ENCODE peak calls at places on chromosomes 12 and 14, in seven cellular contexts. O is OCI-LY7, D is GM23338, Z is hepatocyte, S is neural progenitor cell, W is GM12878, J is GM23248. V is an unnamed sample.

GRCh38 chr12:130703733-130704375 is 12.2 kb downstream of the RIMBP2 start:
- DNase-seq in O (no peak), D (no peak), Z (no peak), S (no peak), W (no peak), J (no peak), V (no peak)

GRCh38 chr12:120767071-120768024 is 41.7 kb downstream of the ACADS start:
- DNase-seq in O (peak; percentile 89), D (no peak), Z (no peak), S (no peak), W (no peak), J (no peak), V (peak; percentile 81)

GRCh38 chr12:27506645-27507189 is 17.3 kb upstream of the PPFIBP1 start:
- DNase-seq in O (no peak), D (no peak), Z (no peak), S (no peak), W (no peak), J (no peak), V (no peak)

GRCh38 chr12:113912761-113913295 is 53.3 kb downstream of the RBM19 start:
- DNase-seq in O (peak; percentile 64), D (peak; percentile 90), Z (peak; percentile 85), S (peak; percentile 89), W (no peak), J (peak; percentile 67), V (peak; percentile 89)

GRCh38 chr12:63206908-63207307 is 55.9 kb upstream of the AVPR1A start:
- DNase-seq in O (no peak), D (no peak), Z (peak; percentile 56), S (no peak), W (no peak), J (peak; percentile 16), V (no peak)

GRCh38 chr12:131783915-131784541 is 44.2 kb upstream of the MMP17 start:
- DNase-seq in O (no peak), D (peak; percentile 79), Z (no peak), S (no peak), W (peak; percentile 60), J (peak; percentile 96), V (no peak)

GRCh38 chr12:24661657-24662096 is 287.2 kb downstream of the BCAT1 start:
- DNase-seq in O (no peak), D (no peak), Z (peak; percentile 61), S (no peak), W (no peak), J (peak; percentile 8), V (no peak)

GRCh38 chr14:51341338-51341737 is 101.3 kb downstream of the TMX1 start:
- DNase-seq in O (no peak), D (no peak), Z (no peak), S (no peak), W (no peak), J (no peak), V (no peak)

GRCh38 chr12:115752151-115752550 is 525.3 kb downstream of the MED13L start:
- DNase-seq in O (no peak), D (no peak), Z (no peak), S (no peak), W (no peak), J (peak; percentile 20), V (no peak)

GRCh38 chr12:95815635-95816212 is 25.2 kb upstream of the NTN4 start:
- DNase-seq in O (peak; percentile 27), D (peak; percentile 46), Z (peak; percentile 26), S (no peak), W (no peak), J (peak; percentile 66), V (peak; percentile 72)

GRCh38 chr12:96034631-96035282 is 630 bp downstream of the LTA4H start:
- DNase-seq in O (peak; percentile 32), D (peak; percentile 58), Z (peak; percentile 62), S (peak; percentile 60), W (no peak), J (peak; percentile 66), V (peak; percentile 59)

GRCh38 chr12:109147954-109148353 is 31.6 kb downstream of the ACACB start:
- DNase-seq in O (no peak), D (no peak), Z (peak; percentile 18), S (no peak), W (no peak), J (peak; percentile 42), V (no peak)

GRCh38 chr12:67515679-67516363 is 132.7 kb upstream of the DYRK2 start:
- DNase-seq in O (peak; percentile 80), D (no peak), Z (peak; percentile 13), S (no peak), W (peak; percentile 51), J (no peak), V (no peak)

GRCh38 chr12:108190529-108190928 is 61.4 kb downstream of the WSCD2 start:
- DNase-seq in O (no peak), D (no peak), Z (peak; percentile 22), S (no peak), W (no peak), J (no peak), V (no peak)

GRCh38 chr14:65637780-65638179 is 225.2 kb downstream of the FUT8 start:
- DNase-seq in O (peak; percentile 23), D (no peak), Z (no peak), S (no peak), W (peak; percentile 72), J (peak; percentile 25), V (no peak)

GRCh38 chr14:77347746-77348145 is 26.9 kb downstream of the GSTZ1 start:
- DNase-seq in O (no peak), D (no peak), Z (no peak), S (no peak), W (no peak), J (no peak), V (no peak)

GRCh38 chr12:120706029-120706428 is 4.2 kb upstream of the UNC119B start:
- DNase-seq in O (no peak), D (no peak), Z (no peak), S (no peak), W (no peak), J (no peak), V (no peak)

GRCh38 chr14:96494331-96494730 is 7.9 kb upstream of the PAPOLA start:
- DNase-seq in O (no peak), D (no peak), Z (no peak), S (no peak), W (no peak), J (no peak), V (no peak)
- H4K20me1 ChIP-seq in O (no peaks in the 10 kb centered on the region), D (no peaks in the 10 kb centered on the region), Z (no peaks in the 10 kb centered on the region), S (no peaks in the 10 kb centered on the region), W (no peaks in the 10 kb centered on the region), J (no peaks in the 10 kb centered on the region), V (no peaks in the 10 kb centered on the region)

DNA sequence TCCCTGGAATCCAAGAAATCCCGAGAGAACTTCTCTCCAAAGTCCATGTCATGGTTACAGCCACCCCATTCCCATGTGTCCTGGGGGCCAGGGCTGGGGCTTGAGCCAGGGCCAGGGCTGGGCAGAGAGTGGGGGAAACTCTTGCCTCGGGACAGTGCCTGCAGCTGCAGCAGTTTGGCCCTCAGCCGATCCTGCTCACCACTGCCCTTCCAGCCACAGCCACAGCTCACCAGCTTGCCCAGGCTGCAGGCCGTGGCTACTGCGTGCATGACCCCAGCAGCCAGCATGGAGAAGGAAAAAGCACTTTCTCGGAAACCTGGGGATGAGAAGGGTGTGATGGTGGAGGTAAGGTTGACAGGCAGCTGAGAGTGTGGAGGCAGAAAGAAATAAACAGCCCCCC is 3.5 kb downstream of the WNT10B start:
- DNase-seq in O (no peak), D (no peak), Z (no peak), S (no peak), W (no peak), J (no peak), V (no peak)
- H4K20me1 ChIP-seq in O (no peaks in the 10 kb centered on the region), D (peaks cover 7% of the 10 kb centered on the region), Z (no peaks in the 10 kb centered on the region), S (peaks cover 27% of the 10 kb centered on the region), W (no peaks in the 10 kb centered on the region), J (no peaks in the 10 kb centered on the region), V (no peaks in the 10 kb centered on the region)

GRCh38 chr14:36506732-36507614 is 13.1 kb downstream of the NKX2-1 start:
- DNase-seq in O (no peak), D (no peak), Z (no peak), S (no peak), W (no peak), J (no peak), V (no peak)

GRCh38 chr14:36507847-36508417 is 12.1 kb downstream of the NKX2-1 start:
- DNase-seq in O (no peak), D (peak; percentile 46), Z (no peak), S (no peak), W (no peak), J (no peak), V (no peak)

GRCh38 chr14:36504805-36505192 is 15.2 kb downstream of the NKX2-1 start:
- DNase-seq in O (no peak), D (peak; percentile 84), Z (no peak), S (peak; percentile 86), W (no peak), J (no peak), V (no peak)

GRCh38 chr14:36505193-36505815 is 14.7 kb downstream of the NKX2-1 start:
- DNase-seq in O (no peak), D (peak; percentile 77), Z (peak; percentile 23), S (peak; percentile 72), W (no peak), J (no peak), V (no peak)

GRCh38 chr14:36505892-36506731 is 13.9 kb downstream of the NKX2-1 start:
- DNase-seq in O (no peak), D (peak; percentile 91), Z (no peak), S (peak; percentile 82), W (no peak), J (no peak), V (no peak)
- H4K20me1 ChIP-seq in O (no peaks in the 10 kb centered on the region), D (peaks cover 35% of the 10 kb centered on the region), Z (no peaks in the 10 kb centered on the region), S (peaks cover 100% of the 10 kb centered on the region), W (no peaks in the 10 kb centered on the region), J (no peaks in the 10 kb centered on the region), V (no peaks in the 10 kb centered on the region)

GRCh38 chr14:54725998-54726397 is 159.1 kb downstream of the SAMD4A start:
- DNase-seq in O (no peak), D (no peak), Z (no peak), S (no peak), W (no peak), J (no peak), V (no peak)

GRCh38 chr14:54724772-54725325 is 157.9 kb downstream of the SAMD4A start:
- DNase-seq in O (no peak), D (no peak), Z (no peak), S (no peak), W (no peak), J (no peak), V (no peak)

GRCh38 chr14:54730156-54730961 is 163.4 kb downstream of the SAMD4A start:
- DNase-seq in O (peak; percentile 33), D (no peak), Z (no peak), S (no peak), W (peak; percentile 94), J (peak; percentile 73), V (peak; percentile 85)

GRCh38 chr14:54727929-54728328 is 161.0 kb downstream of the SAMD4A start:
- DNase-seq in O (no peak), D (no peak), Z (no peak), S (no peak), W (no peak), J (peak; percentile 72), V (no peak)

DNA sequence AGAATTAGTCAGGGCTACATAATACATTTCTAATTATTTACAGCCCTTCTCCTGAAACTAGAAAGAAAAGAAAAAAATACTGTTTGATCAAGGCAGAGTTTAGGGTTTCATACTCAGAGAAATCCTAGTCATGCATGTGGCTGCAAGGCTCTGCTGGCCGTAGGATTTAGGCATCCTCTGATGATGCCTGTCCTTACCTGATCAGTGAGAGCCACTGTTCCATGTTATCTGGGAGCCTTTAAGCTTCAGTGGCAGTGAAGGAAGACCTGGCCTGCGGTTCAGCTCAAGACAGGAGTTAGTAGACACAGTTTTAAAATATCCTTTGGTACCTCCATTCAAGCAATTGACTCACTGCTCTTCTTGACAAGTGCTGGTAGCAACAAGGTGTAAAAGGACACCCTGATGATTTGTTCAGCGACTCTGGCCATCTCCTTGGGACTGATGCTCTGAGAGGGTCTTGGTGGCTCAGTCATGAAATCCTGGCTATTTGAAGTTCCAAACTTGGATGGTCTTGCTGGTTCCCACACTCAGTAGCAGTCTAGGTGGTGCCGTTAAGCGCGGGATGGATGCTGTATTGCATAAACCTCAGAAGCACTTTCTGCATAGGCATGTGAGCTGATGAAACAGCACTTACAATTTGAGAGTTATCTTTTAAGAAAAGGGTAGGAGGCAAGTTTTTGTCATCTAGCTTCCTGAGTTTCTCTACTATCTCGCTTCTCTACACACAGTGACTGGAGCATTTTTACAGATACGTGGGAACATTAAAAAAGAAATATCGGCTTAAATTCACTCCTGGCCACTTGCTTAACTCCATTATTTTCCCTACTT is 162.0 kb downstream of the SAMD4A start:
- DNase-seq in O (no peak), D (no peak), Z (no peak), S (no peak), W (no peak), J (peak; percentile 15), V (no peak)
- H4K20me1 ChIP-seq in O (no peaks in the 10 kb centered on the region), D (no peaks in the 10 kb centered on the region), Z (no peaks in the 10 kb centered on the region), S (no peaks in the 10 kb centered on the region), W (no peaks in the 10 kb centered on the region), J (no peaks in the 10 kb centered on the region), V (no peaks in the 10 kb centered on the region)